ENCODE peak calls at places on chromosomes 6 and 20, in eight cellular contexts. U is IMR-90, W is AG04450, E is heart right ventricle, A is tibial nerve, T is tibial artery, V is OCI-LY7, Z is PC-3. H is an unnamed sample.

GRCh38 chr6:39044181-39044580 is 4.4 kb upstream of the GLP1R start:
- DNase-seq in U (no peak), W (no peak), E (no peak), A (no peak), T (no peak), V (no peak), Z (peak), H (no peak)

GRCh38 chr6:145544514-145544913 is 190.8 kb downstream of the EPM2A start:
- DNase-seq in U (no peak), W (no peak), E (no peak), A (no peak), T (no peak), V (no peak), Z (peak), H (no peak)

GRCh38 chr6:152380993-152381898 is 255.9 kb downstream of the SYNE1 start:
- DNase-seq in U (peak), W (peak), E (peak), A (peak), T (peak), V (no peak), Z (peak), H (peak)

GRCh38 chr6:104003803-104004516 is 855.8 kb downstream of the HACE1 start:
- DNase-seq in U (no peak), W (no peak), E (no peak), A (no peak), T (no peak), V (no peak), Z (peak), H (no peak)

GRCh38 chr6:123687864-123688263 is 51.1 kb upstream of the TRDN start:
- DNase-seq in U (no peak), W (no peak), E (no peak), A (no peak), T (no peak), V (no peak), Z (no peak), H (no peak)

GRCh38 chr6:90537723-90538407 is 49.0 kb downstream of the MAP3K7 start:
- DNase-seq in U (no peak), W (no peak), E (no peak), A (no peak), T (no peak), V (peak), Z (no peak), H (no peak)

GRCh38 chr6:20400476-20401402 is 940 bp upstream of the E2F3 start:
- DNase-seq in U (no peak), W (no peak), E (peak), A (peak), T (peak), V (peak), Z (peak), H (no peak)

GRCh38 chr6:52180787-52181558 is 5.2 kb upstream of the IL17A start:
- DNase-seq in U (no peak), W (no peak), E (no peak), A (no peak), T (no peak), V (no peak), Z (no peak), H (no peak)

GRCh38 chr20:57612916-57613315 is 7.3 kb downstream of the ZBP1 start:
- DNase-seq in U (no peak), W (no peak), E (no peak), A (no peak), T (no peak), V (no peak), Z (no peak), H (no peak)

GRCh38 chr20:24648919-24649318 is 179.5 kb downstream of the SYNDIG1 start:
- DNase-seq in U (no peak), W (no peak), E (no peak), A (no peak), T (no peak), V (no peak), Z (no peak), H (no peak)

GRCh38 chr20:5000263-5001173 is 792 bp downstream of the SLC23A2 start:
- DNase-seq in U (peak), W (no peak), E (peak), A (peak), T (peak), V (peak), Z (no peak), H (peak)

GRCh38 chr20:16036331-16036730 is 536.9 kb downstream of the KIF16B start:
- DNase-seq in U (no peak), W (no peak), E (no peak), A (no peak), T (no peak), V (no peak), Z (no peak), H (no peak)

GRCh38 chr6:88983532-88983931 is 20.1 kb upstream of the RNGTT start:
- DNase-seq in U (peak), W (no peak), E (no peak), A (no peak), T (no peak), V (peak), Z (peak), H (no peak)

GRCh38 chr20:44009679-44009992 is 95.0 kb downstream of the TOX2 start:
- DNase-seq in U (no peak), W (no peak), E (no peak), A (no peak), T (no peak), V (no peak), Z (no peak), H (no peak)

GRCh38 chr6:24867104-24867703 is 68.5 kb upstream of the ARMH2 start:
- DNase-seq in U (no peak), W (no peak), E (no peak), A (no peak), T (no peak), V (no peak), Z (no peak), H (no peak)

GRCh38 chr6:74936886-74937285 is 269.0 kb downstream of the COL12A1 start:
- DNase-seq in U (peak), W (no peak), E (no peak), A (no peak), T (no peak), V (no peak), Z (peak), H (no peak)

GRCh38 chr20:58308680-58309527 is 611 bp upstream of the RAB22A start:
- DNase-seq in U (peak), W (peak), E (peak), A (peak), T (peak), V (peak), Z (peak), H (peak)

GRCh38 chr6:41824571-41825569 is 37.4 kb downstream of the TOMM6 start:
- DNase-seq in U (peak), W (no peak), E (no peak), A (no peak), T (no peak), V (no peak), Z (peak), H (no peak)

GRCh38 chr20:48616481-48616880 is 211.3 kb downstream of the PREX1 start:
- DNase-seq in U (no peak), W (no peak), E (no peak), A (no peak), T (no peak), V (no peak), Z (no peak), H (no peak)

GRCh38 chr20:29408034-29408695 is 1849.3 kb upstream of the DEFB115 start:
- DNase-seq in U (no peak), W (no peak), E (no peak), A (no peak), T (no peak), V (no peak), Z (no peak), H (no peak)

GRCh38 chr20:911882-912600 is 4.1 kb downstream of the ANGPT4 start:
- DNase-seq in U (no peak), W (no peak), E (no peak), A (no peak), T (no peak), V (peak), Z (peak), H (no peak)

GRCh38 chr20:9555781-9556180 is 41.4 kb downstream of the LAMP5 start:
- DNase-seq in U (peak), W (no peak), E (no peak), A (no peak), T (no peak), V (no peak), Z (peak), H (no peak)

GRCh38 chr20:53642196-53643030 is 48.8 kb upstream of the ZNF217 start:
- DNase-seq in U (peak), W (no peak), E (peak), A (peak), T (peak), V (peak), Z (peak), H (peak)

GRCh38 chr6:104527761-104528415 is 331.8 kb downstream of the HACE1 start:
- DNase-seq in U (no peak), W (no peak), E (no peak), A (no peak), T (peak), V (peak), Z (peak), H (peak)

GRCh38 chr20:58709703-58710039 is 17.1 kb downstream of the NPEPL1 start:
- DNase-seq in U (no peak), W (no peak), E (no peak), A (no peak), T (no peak), V (no peak), Z (no peak), H (no peak)

GRCh38 chr6:125598422-125598821 is 151.0 kb upstream of the HEY2 start:
- DNase-seq in U (peak), W (peak), E (peak), A (peak), T (peak), V (no peak), Z (peak), H (peak)

GRCh38 chr6:27388293-27389197 is at the start of gene ZNF391:
- DNase-seq in U (peak), W (peak), E (peak), A (peak), T (peak), V (no peak), Z (peak), H (peak)

GRCh38 chr6:131640100-131640499 is 3.0 kb downstream of the ENPP3 start:
- DNase-seq in U (no peak), W (no peak), E (no peak), A (no peak), T (no peak), V (peak), Z (no peak), H (no peak)

DNA sequence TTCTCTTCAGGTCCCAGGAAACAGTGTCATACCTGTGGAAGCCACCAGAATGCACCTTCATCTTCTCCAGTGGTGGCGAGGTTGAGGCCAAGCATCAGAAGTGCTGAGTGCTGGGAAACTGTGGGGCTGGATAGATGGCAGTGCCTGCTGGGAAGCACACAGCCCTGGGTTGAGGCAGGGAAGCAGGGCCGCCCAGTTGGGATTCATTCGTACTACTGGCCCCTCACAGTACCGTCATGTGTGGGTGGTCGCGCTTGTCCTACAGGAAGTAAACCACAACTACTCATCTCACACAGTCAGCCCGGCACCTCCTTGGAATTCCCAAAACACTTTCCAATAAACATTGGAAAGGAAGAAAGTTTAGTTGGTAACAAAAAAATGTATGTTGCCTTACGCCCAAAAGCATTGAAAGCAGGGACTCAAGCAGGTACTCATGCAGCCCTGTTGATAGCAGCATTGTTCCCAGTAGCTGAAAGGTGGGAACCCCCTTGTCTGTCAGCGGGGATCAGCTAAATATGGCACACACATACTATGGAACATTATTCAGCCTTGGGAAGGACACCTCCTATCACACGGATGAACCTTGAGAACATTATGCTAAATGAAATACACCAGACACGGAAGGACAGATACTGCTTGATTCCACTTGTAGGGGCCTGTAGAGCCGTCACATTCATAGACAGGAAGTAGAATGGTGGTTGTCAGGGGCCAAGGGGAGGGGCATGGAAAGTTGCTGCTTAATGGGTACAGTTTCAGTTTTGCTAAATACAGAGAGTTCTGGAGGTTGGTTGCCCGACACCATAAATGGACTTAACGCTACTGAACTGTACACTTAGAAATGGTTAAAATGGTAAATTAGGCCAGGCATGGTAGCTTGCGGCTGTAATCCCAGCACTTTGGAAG is 162.7 kb downstream of the MTHFD1L start:
- DNase-seq in U (no peak), W (no peak), E (no peak), A (no peak), T (no peak), V (no peak), Z (peak), H (no peak)
- H3K27ac ChIP-seq in U (no peak), W (no peak), E (no peak), A (no peak), T (peak), V (no peak), Z (peak), H (no peak)

GRCh38 chr20:37892001-37892400 is 10.9 kb upstream of the VSTM2L start:
- DNase-seq in U (no peak), W (no peak), E (no peak), A (no peak), T (no peak), V (no peak), Z (no peak), H (no peak)

GRCh38 chr20:37890643-37891042 is 12.3 kb upstream of the VSTM2L start:
- DNase-seq in U (no peak), W (no peak), E (no peak), A (no peak), T (no peak), V (no peak), Z (no peak), H (no peak)

GRCh38 chr20:37894454-37894853 is 8.5 kb upstream of the VSTM2L start:
- DNase-seq in U (no peak), W (no peak), E (no peak), A (no peak), T (no peak), V (no peak), Z (no peak), H (no peak)

GRCh38 chr20:37897008-37897548 is 5.8 kb upstream of the VSTM2L start:
- DNase-seq in U (no peak), W (no peak), E (no peak), A (no peak), T (no peak), V (peak), Z (no peak), H (no peak)

DNA sequence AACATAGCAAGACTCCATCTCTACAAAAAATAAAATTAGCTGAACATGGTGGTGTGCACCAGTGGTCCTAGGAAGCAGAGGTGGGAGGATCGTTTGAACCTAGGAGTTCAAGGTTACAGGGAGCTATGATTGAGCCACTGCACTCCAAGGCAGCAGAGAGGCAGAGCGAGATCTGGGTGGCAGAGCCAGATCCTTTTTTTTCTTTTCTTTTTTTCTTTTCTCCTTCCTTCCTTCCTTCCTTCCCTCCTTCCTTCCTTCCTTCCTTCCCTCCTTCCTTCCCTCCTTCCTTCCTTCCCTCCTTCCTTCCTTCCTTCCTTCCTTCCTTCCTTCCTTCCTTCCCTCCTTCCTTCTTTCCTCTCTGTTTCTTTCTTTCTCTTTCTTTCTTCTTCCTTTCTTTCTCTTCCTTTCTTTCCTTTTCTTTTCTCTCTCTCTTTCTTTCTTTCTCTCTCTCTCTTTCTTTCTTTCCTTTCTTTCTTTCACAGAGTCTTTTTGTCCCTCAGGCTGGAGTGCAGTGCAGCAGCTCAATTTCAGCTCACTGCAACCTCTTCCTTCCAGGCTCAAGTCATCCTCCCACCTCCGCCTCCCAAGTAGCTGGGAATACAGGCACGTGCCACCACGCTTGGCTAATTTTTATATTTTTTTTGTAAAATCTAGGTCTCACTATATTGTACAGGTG is 9.2 kb upstream of the VSTM2L start:
- DNase-seq in U (no peak), W (no peak), E (no peak), A (no peak), T (no peak), V (no peak), Z (no peak), H (no peak)
- H3K27ac ChIP-seq in U (no peak), W (no peak), E (no peak), A (no peak), T (no peak), V (no peak), Z (no peak), H (no peak)

GRCh38 chr6:158313989-158314388 is 1.7 kb downstream of the TULP4 start:
- DNase-seq in U (no peak), W (no peak), E (no peak), A (no peak), T (peak), V (no peak), Z (no peak), H (no peak)
- H3K27ac ChIP-seq in U (no peak), W (no peak), E (no peak), A (no peak), T (no peak), V (no peak), Z (no peak), H (no peak)

GRCh38 chr20:33914871-33915270 is 78.8 kb upstream of the RALY start:
- DNase-seq in U (peak), W (peak), E (no peak), A (no peak), T (no peak), V (peak), Z (peak), H (no peak)
- H3K27ac ChIP-seq in U (no peak), W (no peak), E (no peak), A (no peak), T (no peak), V (peak), Z (no peak), H (no peak)